ENCODE peak calls at places on chromosomes 5 and 9, in eight cellular contexts. S is psoas muscle; D is mammary epithelial cell; V is OCI-LY7; B is CD8-positive, alpha-beta T cell; U is DND-41; L is MM.1S; M is NT2/D1. I is an unnamed sample. For H3K4me1, the result is how much of the 10 kb centered on the place peaks cover.

GRCh38 chr9:124695280-124695890 is 75.7 kb downstream of the NR6A1 start:
- DNase-seq in B (no peak), M (no peak), U (no peak), S (no peak), D (no peak), L (no peak), V (no peak), I (peak)

GRCh38 chr5:170597109-170597741 is 93.4 kb downstream of the KCNIP1 start:
- DNase-seq in D (peak), L (no peak), B (no peak), V (no peak), S (no peak), M (no peak), U (no peak), I (no peak)

GRCh38 chr9:650362-650761 is 191.1 kb upstream of the DMRT1 start:
- DNase-seq in S (no peak), B (no peak), V (peak), D (no peak), L (no peak), M (peak), U (peak), I (no peak)

GRCh38 chr9:100013573-100013972 is 85.2 kb downstream of the ERP44 start:
- DNase-seq in V (no peak), L (no peak), B (no peak), S (no peak), M (no peak), D (no peak), U (no peak), I (no peak)

GRCh38 chr9:84756156-84756555 is 86.6 kb downstream of the NTRK2 start:
- DNase-seq in M (no peak), V (no peak), B (no peak), U (no peak), S (no peak), D (no peak), L (no peak), I (no peak)

GRCh38 chr5:113204525-113205161 is 228.0 kb downstream of the DCP2 start:
- DNase-seq in D (peak), L (no peak), U (no peak), M (no peak), S (peak), B (no peak), V (no peak), I (no peak)

GRCh38 chr5:146447734-146448380 is 724 bp downstream of the TCERG1 start:
- DNase-seq in B (no peak), M (no peak), V (peak), L (peak), D (peak), U (peak), S (no peak), I (no peak)

GRCh38 chr9:34809504-34810186 is 99.7 kb upstream of the CCL21 start:
- DNase-seq in V (no peak), U (no peak), M (peak), L (no peak), D (peak), B (no peak), S (no peak), I (peak)

GRCh38 chr9:96050048-96050875 is 174.8 kb downstream of the ERCC6L2 start:
- DNase-seq in U (no peak), L (no peak), D (no peak), B (no peak), V (no peak), M (no peak), S (no peak), I (no peak)

GRCh38 chr9:22469928-22470544 is 23.4 kb downstream of the DMRTA1 start:
- DNase-seq in V (peak), L (peak), D (peak), B (no peak), S (no peak), M (peak), U (peak), I (no peak)

GRCh38 chr5:116482394-116482793 is 92.2 kb downstream of the SEMA6A start:
- DNase-seq in B (no peak), S (no peak), D (peak), M (no peak), U (no peak), V (no peak), L (no peak), I (no peak)

GRCh38 chr5:157558681-157559080 is 16.9 kb downstream of the ADAM19 start:
- DNase-seq in V (no peak), U (no peak), D (no peak), B (no peak), M (no peak), L (no peak), S (no peak), I (no peak)

GRCh38 chr9:110256142-110256391 is 240 bp downstream of the TXN start:
- DNase-seq in B (no peak), U (no peak), V (no peak), D (no peak), L (no peak), S (no peak), M (no peak), I (no peak)

DNA sequence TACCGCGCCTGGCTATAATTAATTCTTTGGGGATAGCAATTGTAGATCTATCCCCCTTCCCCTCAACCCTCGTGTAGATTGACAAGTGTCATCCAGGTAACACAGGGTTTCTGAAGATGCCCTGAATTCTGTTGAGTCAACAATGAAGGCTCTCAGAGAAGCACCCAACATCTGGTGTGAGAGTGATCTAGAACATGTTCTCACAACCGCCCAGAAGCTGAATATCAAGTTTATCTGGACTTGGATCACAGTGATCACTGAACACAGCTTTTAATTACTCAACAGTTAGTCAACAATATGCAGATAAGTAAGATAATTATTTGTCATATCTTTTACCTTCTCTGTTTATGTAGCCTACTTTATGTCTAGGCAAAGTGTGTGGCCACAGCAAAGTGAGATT is 204.2 kb upstream of the RGMB start:
- DNase-seq in L (no peak), V (no peak), B (no peak), M (no peak), U (no peak), S (no peak), D (peak), I (no peak)
- H3K4me1 ChIP-seq in L (under half), V (under half), B (under half), M (under half), U (under half), S (under half), D (under half), I (under half)

DNA sequence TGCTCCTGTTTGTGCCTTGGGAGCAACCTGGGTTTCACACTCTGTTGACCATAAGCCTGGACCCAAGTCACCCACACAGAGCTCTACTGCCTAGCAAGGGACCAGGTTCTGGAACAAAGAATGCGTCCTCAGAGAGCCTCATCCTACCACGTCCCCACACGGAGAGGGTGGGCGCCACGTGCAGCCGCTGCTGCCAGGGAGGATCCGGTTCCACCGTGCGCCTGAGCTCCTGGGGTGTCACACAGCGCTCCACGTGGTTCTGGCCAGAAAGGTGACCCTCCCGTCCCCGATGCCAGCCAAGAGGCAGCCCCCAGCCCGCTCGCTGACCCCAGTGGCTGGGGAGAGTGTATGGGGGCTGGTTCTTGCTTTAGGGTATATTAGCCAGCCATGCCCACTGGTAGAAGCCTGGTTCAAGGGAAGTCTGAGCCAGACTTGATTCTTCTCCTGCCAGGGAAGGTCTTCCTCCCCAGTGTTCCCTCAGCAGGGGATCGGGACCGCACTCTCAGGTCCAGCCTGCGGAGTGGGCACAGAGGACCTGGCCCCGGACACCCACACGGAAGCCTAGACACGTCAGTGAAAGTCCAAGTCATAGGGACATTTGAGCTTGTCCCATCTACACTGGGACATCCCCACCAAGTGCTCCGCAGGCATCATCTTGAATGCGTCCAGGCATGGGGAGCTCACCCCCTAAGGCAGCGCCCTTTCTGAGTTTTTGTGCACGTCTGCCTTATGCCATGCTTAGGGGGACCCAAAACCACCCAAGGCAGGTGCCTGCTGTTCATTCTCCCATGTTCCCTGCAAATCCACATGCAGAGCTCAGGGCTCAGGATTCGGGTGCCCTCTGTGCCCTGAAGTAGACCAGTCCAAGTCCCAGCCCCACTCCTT is 2.4 kb downstream of the FCN1 start:
- DNase-seq in B (no peak), V (no peak), M (no peak), U (no peak), S (no peak), L (no peak), D (no peak), I (no peak)
- H3K4me1 ChIP-seq in B (under half), V (under half), M (under half), U (under half), S (under half), L (under half), D (under half), I (under half)

DNA sequence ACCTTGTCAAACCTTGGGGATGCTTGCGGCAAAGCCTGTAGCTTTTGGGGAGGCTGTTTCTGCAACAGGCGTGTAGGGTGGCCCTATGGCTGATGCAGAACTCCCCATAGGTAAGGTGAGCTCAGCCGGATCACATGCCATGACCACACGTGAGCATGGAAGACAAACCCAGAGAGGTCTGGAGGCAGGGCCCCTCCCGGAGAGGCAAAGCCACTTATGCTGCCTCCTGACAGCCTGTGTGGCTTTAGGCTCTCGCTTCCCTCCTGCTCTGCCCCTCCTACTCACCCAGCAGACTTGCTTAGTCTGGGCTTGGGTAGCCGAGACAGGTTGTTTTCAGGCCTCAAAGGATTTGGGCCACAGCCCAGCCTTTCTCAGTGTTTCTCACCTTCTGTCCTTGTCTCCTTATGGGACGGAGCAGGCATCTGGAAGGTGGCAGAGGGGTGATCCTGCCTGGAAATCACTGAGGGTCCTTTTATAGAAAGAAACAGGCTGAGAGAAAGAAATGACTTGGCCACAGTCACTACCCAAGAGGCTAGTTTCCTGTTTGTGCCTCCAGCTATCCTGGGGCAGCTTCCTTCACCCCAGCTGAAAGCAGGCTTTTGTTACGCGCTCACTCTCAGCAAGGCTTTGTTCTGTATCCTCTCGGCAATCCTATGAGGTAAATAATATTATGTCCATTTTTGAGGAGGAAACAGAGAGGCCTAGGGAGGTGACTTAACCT is 89.9 kb downstream of the DAB2IP start:
- DNase-seq in L (no peak), B (no peak), S (no peak), U (no peak), V (no peak), D (peak), M (no peak), I (no peak)
- H3K4me1 ChIP-seq in L (under half), B (under half), S (half or more), U (under half), V (half or more), D (half or more), M (half or more), I (half or more)

GRCh38 chr9:37976714-37977477 is 73.0 kb upstream of the SLC25A51 start:
- DNase-seq in L (no peak), B (no peak), M (no peak), V (no peak), S (peak), D (peak), U (no peak), I (peak)

GRCh38 chr9:37972346-37972745 is 68.4 kb upstream of the SLC25A51 start:
- DNase-seq in U (no peak), M (no peak), V (no peak), S (no peak), B (no peak), L (no peak), D (peak), I (peak)

GRCh38 chr9:37971691-37972090 is 67.8 kb upstream of the SLC25A51 start:
- DNase-seq in M (no peak), S (no peak), U (no peak), D (peak), B (no peak), L (no peak), V (no peak), I (no peak)

GRCh38 chr9:37975639-37976038 is 71.7 kb upstream of the SLC25A51 start:
- DNase-seq in U (no peak), M (no peak), V (no peak), D (no peak), B (no peak), L (no peak), S (no peak), I (no peak)

DNA sequence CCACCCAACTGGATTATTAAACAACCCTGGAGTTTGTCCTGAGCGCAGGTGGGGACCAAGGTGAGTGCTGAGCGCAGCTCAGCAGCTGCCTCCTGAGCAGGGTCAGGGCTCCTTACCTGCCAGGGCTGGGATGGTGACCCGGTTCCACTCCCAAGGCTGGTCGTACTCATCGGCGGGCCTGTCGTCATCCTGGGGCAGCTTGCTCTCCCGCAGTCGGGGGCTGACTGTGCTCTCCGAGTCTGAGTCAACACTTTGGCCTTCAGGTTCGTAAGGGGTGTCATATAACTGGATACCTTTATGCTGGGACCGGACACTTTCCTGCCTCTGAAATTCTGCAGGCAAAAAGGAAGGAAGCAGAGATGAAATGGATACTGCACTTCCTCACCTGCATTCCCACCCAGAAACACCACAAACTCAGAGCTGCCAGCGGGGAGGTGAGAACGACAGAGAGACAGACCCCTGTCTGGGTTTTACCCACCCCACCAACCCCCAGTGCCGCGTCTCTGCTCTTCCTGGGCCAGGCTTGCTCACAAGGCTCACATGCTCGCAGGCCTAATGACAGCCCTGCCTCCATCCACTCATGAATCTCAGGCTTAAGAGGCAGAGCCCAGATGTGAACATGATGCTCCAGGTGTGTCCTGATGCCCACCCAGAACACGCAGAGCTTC is 70.7 kb upstream of the SLC25A51 start:
- DNase-seq in V (no peak), D (no peak), U (no peak), L (no peak), M (no peak), B (no peak), S (no peak), I (peak)
- H3K4me1 ChIP-seq in V (under half), D (under half), U (under half), L (under half), M (under half), B (under half), S (under half), I (under half)